ENCODE peak calls at places on chromosomes 1 and 21, in five cellular contexts. One of them, this sample, is unnamed.

GRCh38 chr21:31414601-31415000 is 70.5 kb upstream of the TIAM1 start:
- DNase-seq in bronchial epithelial cell: no peak
- DNase-seq in astrocyte: no peak
- DNase-seq in glutamatergic neuron: no peak
- DNase-seq in 8988T: no peak
- DNase-seq in this sample: no peak

GRCh38 chr1:229410692-229411433 is 23.0 kb downstream of the ACTA1 start:
- DNase-seq in glutamatergic neuron: peak; percentile 79
- DNase-seq in 8988T: peak; percentile 53
- DNase-seq in astrocyte: peak; percentile 36
- DNase-seq in bronchial epithelial cell: peak; percentile 65
- DNase-seq in this sample: no peak

GRCh38 chr1:209962856-209963255 is 24.8 kb downstream of the SYT14 start:
- DNase-seq in glutamatergic neuron: no peak
- DNase-seq in 8988T: no peak
- DNase-seq in astrocyte: no peak
- DNase-seq in bronchial epithelial cell: no peak
- DNase-seq in this sample: no peak

GRCh38 chr1:242147096-242147976 is 148.4 kb upstream of the MAP1LC3C start:
- DNase-seq in 8988T: no peak
- DNase-seq in bronchial epithelial cell: peak; percentile 84
- DNase-seq in glutamatergic neuron: no peak
- DNase-seq in astrocyte: peak; percentile 30
- DNase-seq in this sample: no peak

GRCh38 chr1:91684599-91685196 is 184.0 kb downstream of the CDC7 start:
- DNase-seq in astrocyte: no peak
- DNase-seq in glutamatergic neuron: no peak
- DNase-seq in bronchial epithelial cell: no peak
- DNase-seq in 8988T: no peak
- DNase-seq in this sample: no peak

GRCh38 chr1:169964206-169964605 is 70.5 kb upstream of the SCYL3 start:
- DNase-seq in 8988T: no peak
- DNase-seq in glutamatergic neuron: no peak
- DNase-seq in astrocyte: no peak
- DNase-seq in bronchial epithelial cell: no peak
- DNase-seq in this sample: no peak

GRCh38 chr1:229112832-229113548 is 157.9 kb upstream of the RAB4A start:
- DNase-seq in glutamatergic neuron: no peak
- DNase-seq in astrocyte: no peak
- DNase-seq in 8988T: no peak
- DNase-seq in bronchial epithelial cell: no peak
- DNase-seq in this sample: no peak

GRCh38 chr1:187212377-187212776 is 383.6 kb downstream of the PLA2G4A start:
- DNase-seq in bronchial epithelial cell: no peak
- DNase-seq in astrocyte: no peak
- DNase-seq in glutamatergic neuron: no peak
- DNase-seq in 8988T: no peak
- DNase-seq in this sample: no peak

GRCh38 chr1:174308604-174309003 is 139.2 kb upstream of the GPR52 start:
- DNase-seq in astrocyte: no peak
- DNase-seq in glutamatergic neuron: no peak
- DNase-seq in 8988T: no peak
- DNase-seq in bronchial epithelial cell: no peak
- DNase-seq in this sample: no peak

GRCh38 chr1:51948491-51948915 is 42.0 kb downstream of the RAB3B start:
- DNase-seq in glutamatergic neuron: no peak
- DNase-seq in bronchial epithelial cell: peak; percentile 93
- DNase-seq in astrocyte: no peak
- DNase-seq in 8988T: no peak
- DNase-seq in this sample: no peak

GRCh38 chr1:168452329-168452728 is 91.5 kb downstream of the XCL2 start:
- DNase-seq in 8988T: no peak
- DNase-seq in astrocyte: no peak
- DNase-seq in glutamatergic neuron: no peak
- DNase-seq in bronchial epithelial cell: no peak
- DNase-seq in this sample: peak; percentile 17

GRCh38 chr1:171081220-171081993 is 9.3 kb upstream of the FMO3 start:
- DNase-seq in glutamatergic neuron: no peak
- DNase-seq in 8988T: no peak
- DNase-seq in bronchial epithelial cell: peak; percentile 45
- DNase-seq in astrocyte: peak; percentile 31
- DNase-seq in this sample: no peak

GRCh38 chr1:175388286-175388685 is 195.7 kb upstream of the KIAA0040 start:
- DNase-seq in glutamatergic neuron: no peak
- DNase-seq in bronchial epithelial cell: no peak
- DNase-seq in astrocyte: no peak
- DNase-seq in 8988T: no peak
- DNase-seq in this sample: no peak

GRCh38 chr1:216450252-216450651 is 27.0 kb upstream of the USH2A start:
- DNase-seq in glutamatergic neuron: no peak
- DNase-seq in bronchial epithelial cell: no peak
- DNase-seq in 8988T: no peak
- DNase-seq in astrocyte: no peak
- DNase-seq in this sample: no peak

GRCh38 chr1:196723325-196724185 is 51.1 kb upstream of the CFHR3 start:
- DNase-seq in glutamatergic neuron: peak; percentile 70
- DNase-seq in bronchial epithelial cell: peak; percentile 50
- DNase-seq in 8988T: no peak
- DNase-seq in astrocyte: no peak
- DNase-seq in this sample: no peak

GRCh38 chr21:41360072-41360821 is 1.6 kb upstream of the MX2 start:
- DNase-seq in 8988T: no peak
- DNase-seq in astrocyte: peak; percentile 43
- DNase-seq in glutamatergic neuron: no peak
- DNase-seq in bronchial epithelial cell: peak; percentile 7
- DNase-seq in this sample: no peak

GRCh38 chr1:155325596-155325893 is 4.9 kb downstream of the RUSC1 start:
- DNase-seq in astrocyte: no peak
- DNase-seq in bronchial epithelial cell: no peak
- DNase-seq in glutamatergic neuron: no peak
- DNase-seq in 8988T: no peak
- DNase-seq in this sample: no peak

GRCh38 chr1:12546771-12547585 is 71.0 kb downstream of the DHRS3 start:
- DNase-seq in astrocyte: no peak
- DNase-seq in glutamatergic neuron: no peak
- DNase-seq in 8988T: no peak
- DNase-seq in bronchial epithelial cell: no peak
- DNase-seq in this sample: no peak

GRCh38 chr1:45326627-45327591 is at the start of gene HPDL:
- DNase-seq in astrocyte: peak; percentile 30
- DNase-seq in bronchial epithelial cell: no peak
- DNase-seq in 8988T: no peak
- DNase-seq in glutamatergic neuron: peak; percentile 84
- DNase-seq in this sample: peak; percentile 75

GRCh38 chr1:243850013-243850367 is at the start of gene AKT3:
- DNase-seq in 8988T: peak; percentile 51
- DNase-seq in glutamatergic neuron: peak; percentile 86
- DNase-seq in astrocyte: no peak
- DNase-seq in bronchial epithelial cell: no peak
- DNase-seq in this sample: no peak

GRCh38 chr1:115413621-115414020 is 75.6 kb upstream of the NGF start:
- DNase-seq in astrocyte: no peak
- DNase-seq in 8988T: no peak
- DNase-seq in bronchial epithelial cell: no peak
- DNase-seq in glutamatergic neuron: no peak
- DNase-seq in this sample: no peak

GRCh38 chr1:26799479-26800133 is 11.9 kb downstream of the PIGV start:
- DNase-seq in 8988T: no peak
- DNase-seq in glutamatergic neuron: no peak
- DNase-seq in bronchial epithelial cell: peak; percentile 88
- DNase-seq in astrocyte: peak; percentile 81
- DNase-seq in this sample: no peak

GRCh38 chr1:116268211-116268610 is 104.8 kb upstream of the ATP1A1 start:
- DNase-seq in astrocyte: no peak
- DNase-seq in 8988T: no peak
- DNase-seq in glutamatergic neuron: no peak
- DNase-seq in bronchial epithelial cell: peak; percentile 91
- DNase-seq in this sample: peak; percentile 68

GRCh38 chr1:3477241-3478109 is 23.0 kb downstream of the ARHGEF16 start:
- DNase-seq in astrocyte: no peak
- DNase-seq in glutamatergic neuron: peak; percentile 76
- DNase-seq in 8988T: peak; percentile 60
- DNase-seq in bronchial epithelial cell: no peak
- DNase-seq in this sample: peak; percentile 7

GRCh38 chr21:43921602-43921978 is 56.6 kb downstream of the AGPAT3 start:
- DNase-seq in glutamatergic neuron: no peak
- DNase-seq in astrocyte: no peak
- DNase-seq in bronchial epithelial cell: no peak
- DNase-seq in 8988T: no peak
- DNase-seq in this sample: no peak

GRCh38 chr1:14988636-14989035 is 164.9 kb upstream of the TMEM51 start:
- DNase-seq in bronchial epithelial cell: no peak
- DNase-seq in 8988T: no peak
- DNase-seq in astrocyte: no peak
- DNase-seq in glutamatergic neuron: no peak
- DNase-seq in this sample: no peak

GRCh38 chr1:8847990-8848389 is 30.5 kb downstream of the ENO1 start:
- DNase-seq in astrocyte: no peak
- DNase-seq in 8988T: no peak
- DNase-seq in glutamatergic neuron: no peak
- DNase-seq in bronchial epithelial cell: no peak
- DNase-seq in this sample: no peak

GRCh38 chr1:82775402-82776000 is 974.8 kb downstream of the ADGRL2 start:
- DNase-seq in glutamatergic neuron: peak; percentile 80
- DNase-seq in bronchial epithelial cell: peak; percentile 26
- DNase-seq in 8988T: no peak
- DNase-seq in astrocyte: no peak
- DNase-seq in this sample: peak; percentile 52

GRCh38 chr1:50704126-50704525 is 255.9 kb downstream of the FAF1 start:
- DNase-seq in 8988T: no peak
- DNase-seq in glutamatergic neuron: no peak
- DNase-seq in bronchial epithelial cell: peak; percentile 55
- DNase-seq in astrocyte: no peak
- DNase-seq in this sample: peak; percentile 59

GRCh38 chr1:29547300-29547699 is 311.0 kb downstream of the PTPRU start:
- DNase-seq in glutamatergic neuron: no peak
- DNase-seq in 8988T: no peak
- DNase-seq in astrocyte: no peak
- DNase-seq in bronchial epithelial cell: no peak
- DNase-seq in this sample: no peak

GRCh38 chr1:244077473-244078220 is 26.6 kb downstream of the ZBTB18 start:
- DNase-seq in 8988T: no peak
- DNase-seq in glutamatergic neuron: no peak
- DNase-seq in astrocyte: peak; percentile 23
- DNase-seq in bronchial epithelial cell: no peak
- DNase-seq in this sample: no peak

GRCh38 chr1:20073247-20073646 is 3.3 kb downstream of the PLA2G5 start:
- DNase-seq in glutamatergic neuron: no peak
- DNase-seq in bronchial epithelial cell: no peak
- DNase-seq in 8988T: no peak
- DNase-seq in astrocyte: no peak
- DNase-seq in this sample: no peak

This sample was measured in erythroblast.